ENCODE peak calls at places on chromosome 1, in seven cellular contexts. G is K562, B is body of pancreas, C is uterus, J is sigmoid colon, Y is HCT116, M is tibial nerve. Q is an unnamed sample. For H3K4me1, the result is how much of the 10 kb centered on the place peaks cover.

GRCh38 chr1:198939946-198940345 is 301.1 kb downstream of the PTPRC start:
- DNase-seq in G (no peak), B (no peak), C (no peak), J (no peak), Y (no peak), M (no peak), Q (no peak)

GRCh38 chr1:207004931-207005830 is 27.4 kb downstream of the C1orf116 start:
- DNase-seq in G (peak), B (peak), C (no peak), J (no peak), Y (peak), M (peak), Q (no peak)

GRCh38 chr1:118785246-118785645 is 202.9 kb downstream of the TBX15 start:
- DNase-seq in G (no peak), B (no peak), C (no peak), J (no peak), Y (no peak), M (peak), Q (no peak)

GRCh38 chr1:76425843-76426145 is 351.2 kb downstream of the ST6GALNAC3 start:
- DNase-seq in G (no peak), B (no peak), C (no peak), J (no peak), Y (no peak), M (no peak), Q (no peak)

GRCh38 chr1:9107156-9107555 is 21.7 kb downstream of the GPR157 start:
- DNase-seq in G (no peak), B (no peak), C (no peak), J (peak), Y (no peak), M (no peak), Q (no peak)

GRCh38 chr1:109499081-109499480 is 5.2 kb downstream of the CYB561D1 start:
- DNase-seq in G (no peak), B (no peak), C (no peak), J (no peak), Y (no peak), M (no peak), Q (no peak)

GRCh38 chr1:165949335-165950130 is 122.1 kb downstream of the UCK2 start:
- DNase-seq in G (peak), B (no peak), C (no peak), J (no peak), Y (no peak), M (no peak), Q (no peak)

GRCh38 chr1:232274236-232274855 is 355.6 kb downstream of the SIPA1L2 start:
- DNase-seq in G (no peak), B (no peak), C (no peak), J (no peak), Y (no peak), M (no peak), Q (peak)

GRCh38 chr1:154575147-154575927 is 7.8 kb downstream of the CHRNB2 start:
- DNase-seq in G (no peak), B (no peak), C (no peak), J (no peak), Y (no peak), M (no peak), Q (no peak)

GRCh38 chr1:98327151-98327918 is 334.2 kb upstream of the SNX7 start:
- DNase-seq in G (no peak), B (no peak), C (no peak), J (no peak), Y (no peak), M (no peak), Q (no peak)

GRCh38 chr1:23611601-23612327 is 52.5 kb upstream of the ID3 start:
- DNase-seq in G (no peak), B (no peak), C (no peak), J (no peak), Y (no peak), M (no peak), Q (no peak)

GRCh38 chr1:111958911-111959310 is 30.6 kb downstream of the KCND3 start:
- DNase-seq in G (no peak), B (no peak), C (no peak), J (no peak), Y (no peak), M (no peak), Q (no peak)

GRCh38 chr1:234908571-234908970 is 220.1 kb downstream of the TOMM20 start:
- DNase-seq in G (no peak), B (no peak), C (no peak), J (no peak), Y (no peak), M (no peak), Q (no peak)

GRCh38 chr1:166895766-166896165 is 19.7 kb upstream of the TADA1 start:
- DNase-seq in G (no peak), B (no peak), C (no peak), J (no peak), Y (no peak), M (no peak), Q (no peak)

GRCh38 chr1:165116732-165117131 is 239.8 kb downstream of the LMX1A start:
- DNase-seq in G (no peak), B (no peak), C (no peak), J (no peak), Y (peak), M (no peak), Q (no peak)

GRCh38 chr1:35807614-35808375 is at the start of gene AGO4:
- DNase-seq in G (peak), B (peak), C (peak), J (peak), Y (no peak), M (peak), Q (no peak)

GRCh38 chr1:63593303-63593886 is at the start of gene PGM1:
- DNase-seq in G (no peak), B (peak), C (peak), J (peak), Y (peak), M (peak), Q (peak)

GRCh38 chr1:59071289-59071688 is 225.6 kb upstream of the FGGY start:
- DNase-seq in G (no peak), B (peak), C (no peak), J (no peak), Y (no peak), M (no peak), Q (no peak)

GRCh38 chr1:17439250-17440073 is at the start of gene RCC2:
- DNase-seq in G (peak), B (peak), C (peak), J (peak), Y (peak), M (peak), Q (no peak)

GRCh38 chr1:198196630-198197029 is 39.8 kb downstream of the NEK7 start:
- DNase-seq in G (no peak), B (no peak), C (no peak), J (no peak), Y (no peak), M (no peak), Q (no peak)

GRCh38 chr1:241605146-241605805 is 34.9 kb downstream of the CHML start:
- DNase-seq in G (no peak), B (no peak), C (no peak), J (no peak), Y (no peak), M (no peak), Q (no peak)

GRCh38 chr1:203217668-203218067 is 11.8 kb downstream of the CHIT1 start:
- DNase-seq in G (no peak), B (no peak), C (no peak), J (no peak), Y (no peak), M (no peak), Q (no peak)

GRCh38 chr1:104795931-104796330 is 1046.2 kb downstream of the AMY1C start:
- DNase-seq in G (no peak), B (no peak), C (no peak), J (no peak), Y (no peak), M (no peak), Q (no peak)

GRCh38 chr1:239816090-239816812 is 275.4 kb upstream of the FMN2 start:
- DNase-seq in G (no peak), B (peak), C (peak), J (peak), Y (no peak), M (no peak), Q (no peak)

GRCh38 chr1:43822040-43822439 is 111.6 kb upstream of the ARTN start:
- DNase-seq in G (no peak), B (peak), C (peak), J (peak), Y (peak), M (peak), Q (no peak)

GRCh38 chr1:205227584-205228006 is at the start of gene TMCC2:
- DNase-seq in G (peak), B (peak), C (peak), J (peak), Y (peak), M (peak), Q (peak)

GRCh38 chr1:234960722-234961467 is 167.7 kb downstream of the TOMM20 start:
- DNase-seq in G (no peak), B (peak), C (no peak), J (peak), Y (no peak), M (no peak), Q (no peak)

GRCh38 chr1:171267391-171267790 is 19.1 kb downstream of the FMO1 start:
- DNase-seq in G (no peak), B (no peak), C (no peak), J (no peak), Y (no peak), M (no peak), Q (no peak)

GRCh38 chr1:232384172-232384571 is 245.8 kb downstream of the SIPA1L2 start:
- DNase-seq in G (no peak), B (no peak), C (no peak), J (no peak), Y (no peak), M (no peak), Q (no peak)

GRCh38 chr1:13965770-13966398 is 265.9 kb downstream of the PRDM2 start:
- DNase-seq in G (peak), B (peak), C (peak), J (peak), Y (peak), M (peak), Q (no peak)

GRCh38 chr1:98102369-98103030 is 181.7 kb upstream of the DPYD start:
- DNase-seq in G (no peak), B (no peak), C (no peak), J (no peak), Y (no peak), M (no peak), Q (no peak)

GRCh38 chr1:246142320-246142893 is 364.7 kb downstream of the SMYD3 start:
- DNase-seq in G (peak), B (no peak), C (no peak), J (no peak), Y (peak), M (no peak), Q (no peak)

GRCh38 chr1:220927442-220927841 is 48.2 kb downstream of the HLX start:
- DNase-seq in G (no peak), B (peak), C (no peak), J (no peak), Y (no peak), M (no peak), Q (peak)

GRCh38 chr1:19799233-19799876 is 361 bp downstream of the TMCO4 start:
- DNase-seq in G (peak), B (peak), C (no peak), J (peak), Y (no peak), M (peak), Q (no peak)

GRCh38 chr1:110542730-110543129 is 23.8 kb upstream of the KCNA10 start:
- DNase-seq in G (no peak), B (no peak), C (no peak), J (no peak), Y (no peak), M (no peak), Q (no peak)

GRCh38 chr1:109208431-109208830 is 5.3 kb upstream of the SARS1 start:
- DNase-seq in G (no peak), B (no peak), C (no peak), J (no peak), Y (no peak), M (no peak), Q (no peak)

GRCh38 chr1:201916649-201917249 is 28.1 kb downstream of the SHISA4 start:
- DNase-seq in G (peak), B (peak), C (peak), J (peak), Y (no peak), M (peak), Q (peak)
- H3K4me1 ChIP-seq in G (under half), B (under half), C (under half), J (under half), Y (under half), M (under half), Q (under half)

GRCh38 chr1:21175670-21176581 is 771 bp downstream of the EIF4G3 start:
- DNase-seq in G (peak), B (peak), C (peak), J (peak), Y (no peak), M (no peak), Q (no peak)

GRCh38 chr1:21174230-21174629 is 2.5 kb downstream of the EIF4G3 start:
- DNase-seq in G (no peak), B (no peak), C (no peak), J (no peak), Y (no peak), M (no peak), Q (no peak)

GRCh38 chr1:21174638-21175323 is 1.9 kb downstream of the EIF4G3 start:
- DNase-seq in G (no peak), B (peak), C (no peak), J (no peak), Y (no peak), M (no peak), Q (no peak)

GRCh38 chr1:21175324-21175669 is 1.4 kb downstream of the EIF4G3 start:
- DNase-seq in G (no peak), B (peak), C (no peak), J (peak), Y (no peak), M (peak), Q (no peak)

GRCh38 chr1:21176589-21177555 is at the start of gene EIF4G3:
- DNase-seq in G (peak), B (peak), C (peak), J (peak), Y (peak), M (peak), Q (peak)
- TF ChIP-seq POLR2A in G (peak), B (no peak), C (peak), J (peak), Y (peak), M (peak), Q (peak)

GRCh38 chr1:6185151-6185550 is 5.0 kb upstream of the CHD5 start:
- DNase-seq in G (no peak), B (no peak), C (no peak), J (no peak), Y (no peak), M (no peak), Q (no peak)

GRCh38 chr1:6184083-6184783 is 4.1 kb upstream of the CHD5 start:
- DNase-seq in G (no peak), B (no peak), C (no peak), J (no peak), Y (no peak), M (no peak), Q (no peak)

GRCh38 chr1:6181347-6181770 is 1.2 kb upstream of the CHD5 start:
- DNase-seq in G (no peak), B (no peak), C (no peak), J (no peak), Y (no peak), M (no peak), Q (no peak)

GRCh38 chr1:6185635-6186382 is 5.7 kb upstream of the CHD5 start:
- DNase-seq in G (peak), B (no peak), C (no peak), J (no peak), Y (no peak), M (no peak), Q (no peak)

DNA sequence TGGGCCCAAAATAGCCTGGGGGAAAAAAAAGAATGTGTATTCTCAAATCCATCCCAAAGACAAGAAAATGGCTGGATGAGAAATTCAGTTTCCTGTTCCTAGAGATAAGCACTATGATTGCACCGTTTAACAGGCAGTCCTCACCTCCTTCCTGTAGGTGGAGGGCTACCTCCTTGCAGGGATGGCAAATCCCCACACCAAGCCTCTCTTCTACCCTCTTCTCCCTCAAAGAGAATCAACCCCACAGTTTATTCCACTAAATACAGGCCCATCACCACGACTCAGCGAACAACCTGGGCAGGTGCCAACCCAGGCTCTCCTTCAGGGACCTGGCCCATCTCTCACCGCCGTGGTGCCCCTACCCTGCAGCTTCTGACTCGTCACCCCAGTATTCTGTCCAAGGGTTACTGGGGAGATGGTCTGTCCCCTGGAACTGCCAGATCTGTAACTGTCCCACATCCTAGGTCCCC is 3.4 kb upstream of the CHD5 start:
- DNase-seq in G (no peak), B (no peak), C (no peak), J (no peak), Y (no peak), M (no peak), Q (no peak)
- TF ChIP-seq CTCF in G (peak), B (no peak), C (no peak), J (no peak), Y (peak), M (no peak), Q (no peak)

DNA sequence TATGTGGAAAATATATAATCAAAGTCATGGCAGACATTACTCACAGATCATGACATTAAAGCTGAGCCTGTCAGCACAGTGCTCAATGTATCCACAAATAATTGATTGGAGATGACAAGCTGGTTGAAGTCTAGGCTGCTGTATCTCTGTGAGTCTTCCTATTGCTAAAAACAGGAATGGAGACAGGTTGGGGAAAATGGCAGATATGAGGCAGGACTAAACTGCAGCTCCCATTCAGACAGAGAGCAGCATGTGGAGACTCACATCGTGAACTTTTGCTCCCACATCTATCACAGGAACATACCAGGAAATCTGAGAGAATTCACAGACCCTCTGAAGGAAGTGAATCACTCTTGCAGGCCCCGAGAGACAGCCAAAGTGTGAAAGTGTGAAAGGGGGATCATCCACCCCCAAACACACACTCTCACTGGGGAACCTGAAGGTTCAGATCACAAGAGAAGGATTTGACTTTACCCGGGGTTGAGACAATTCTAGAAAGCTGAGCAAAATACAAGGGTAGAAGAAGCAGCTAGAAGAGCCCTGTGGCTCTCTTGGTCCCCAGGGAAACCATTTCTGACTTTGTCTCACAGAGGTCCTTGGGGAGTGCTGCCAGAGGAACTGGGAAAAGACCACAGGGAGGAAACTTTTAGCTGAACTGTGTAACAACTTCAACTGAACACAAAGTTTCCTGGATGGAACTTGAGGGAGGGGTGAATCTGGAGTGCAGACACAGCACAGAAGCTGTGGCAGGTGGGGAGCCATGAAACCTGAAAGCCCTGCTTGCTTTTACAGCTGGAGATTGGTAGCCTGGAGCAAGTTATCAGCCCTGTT is 173.4 kb downstream of the S1PR1 start:
- DNase-seq in G (no peak), B (no peak), C (no peak), J (no peak), Y (no peak), M (no peak), Q (no peak)
- H3K4me1 ChIP-seq in G (under half), B (under half), C (under half), J (under half), Y (under half), M (under half), Q (under half)

GRCh38 chr1:32106663-32107273 is 1.1 kb upstream of the KPNA6 start:
- DNase-seq in G (no peak), B (no peak), C (no peak), J (no peak), Y (no peak), M (no peak), Q (no peak)

GRCh38 chr1:32105338-32105737 is 2.5 kb upstream of the KPNA6 start:
- DNase-seq in G (no peak), B (no peak), C (no peak), J (no peak), Y (no peak), M (no peak), Q (no peak)

GRCh38 chr1:32111040-32111628 is 3.3 kb downstream of the KPNA6 start:
- DNase-seq in G (no peak), B (no peak), C (no peak), J (no peak), Y (no peak), M (no peak), Q (no peak)

GRCh38 chr1:32111789-32112188 is 3.9 kb downstream of the KPNA6 start:
- DNase-seq in G (no peak), B (no peak), C (no peak), J (no peak), Y (no peak), M (no peak), Q (no peak)

DNA sequence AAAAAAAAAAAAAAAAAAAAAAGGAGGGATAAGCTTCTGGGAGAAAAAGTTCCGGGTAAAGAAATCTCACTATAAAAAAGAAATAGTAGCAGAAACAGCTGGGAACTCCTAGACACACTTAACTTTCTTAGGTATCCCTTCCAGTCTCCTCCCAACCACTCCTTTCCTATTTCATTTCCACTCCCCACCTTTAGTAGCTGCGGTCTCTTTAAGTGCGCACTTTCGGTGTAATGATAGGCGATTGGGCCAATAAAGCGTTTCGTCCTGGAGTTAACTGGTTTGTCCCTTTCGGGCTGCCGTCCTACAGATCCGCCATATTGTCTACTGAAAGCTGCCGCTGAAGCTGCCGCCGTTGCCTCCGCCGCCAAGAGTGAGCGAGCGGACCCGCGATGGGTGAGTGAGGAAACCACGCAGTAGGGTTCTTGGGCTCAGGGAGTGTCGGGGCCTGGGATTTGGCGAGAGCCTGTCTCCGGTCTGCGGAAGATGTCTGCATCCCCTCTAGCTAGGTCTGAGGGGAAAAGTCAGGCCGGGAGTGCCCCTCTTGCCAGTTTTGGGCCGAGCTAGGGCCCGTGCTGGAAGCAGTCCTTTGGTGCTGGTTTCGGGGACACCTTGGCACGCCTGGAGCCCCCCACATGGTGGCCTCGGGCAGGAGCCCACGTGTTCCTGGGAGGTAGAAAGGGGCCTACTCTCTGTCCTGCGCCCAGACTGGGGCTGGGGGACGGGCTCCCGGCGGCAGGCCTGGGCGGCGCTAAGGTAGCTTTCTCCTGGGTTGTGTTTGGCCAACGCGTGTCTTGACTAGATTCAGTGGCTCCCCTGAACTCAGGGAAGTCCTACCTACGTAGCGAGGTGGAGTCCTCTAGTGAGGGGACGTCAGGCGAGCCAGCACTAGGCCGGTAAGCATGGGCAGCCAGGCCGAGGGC is at the start of gene KPNA6:
- DNase-seq in G (peak), B (peak), C (peak), J (peak), Y (peak), M (peak), Q (peak)
- TF ChIP-seq POLR2A in G (peak), B (no peak), C (peak), J (peak), Y (peak), M (peak), Q (peak)